ENCODE peak calls at places on chromosomes 2 and 18, in five cellular contexts. V, M, H, J and X are unnamed samples.
A peak's percentile ranks its signal among the peaks of the same experiment; 100 is the strongest.

GRCh38 chr2:142863485-142863921 is 14.0 kb upstream of the KYNU start:
- DNase-seq in H (no peak), J (no peak), M (peak; percentile 94), V (peak; percentile 93), X (no peak)

GRCh38 chr2:239459056-239459455 is 58.2 kb upstream of the HDAC4 start:
- DNase-seq in V (no peak), H (no peak), J (peak; percentile 8), M (no peak), X (no peak)

GRCh38 chr2:2942906-2943305 is 434.7 kb downstream of the EIPR1 start:
- DNase-seq in M (no peak), J (no peak), H (no peak), V (no peak), X (no peak)

GRCh38 chr2:98839292-98839691 is 96.7 kb downstream of the CRACDL start:
- DNase-seq in J (no peak), M (peak; percentile 19), H (peak; percentile 18), V (no peak), X (no peak)

GRCh38 chr2:119428488-119429224 is 3.0 kb upstream of the TMEM37 start:
- DNase-seq in J (peak; percentile 19), H (no peak), V (peak; percentile 45), M (no peak), X (no peak)

GRCh38 chr2:23199115-23199918 is 185.7 kb upstream of the KLHL29 start:
- DNase-seq in M (peak; percentile 38), V (peak; percentile 18), J (no peak), H (peak; percentile 38), X (no peak)

GRCh38 chr18:61637319-61637718 is 255.5 kb downstream of the RNF152 start:
- DNase-seq in J (peak; percentile 81), V (no peak), H (peak; percentile 87), M (no peak), X (peak; percentile 18)

GRCh38 chr2:204072443-204073324 is 136.1 kb downstream of the ICOS start:
- DNase-seq in J (peak; percentile 72), M (no peak), H (peak; percentile 78), V (peak; percentile 3), X (peak; percentile 31)

GRCh38 chr2:180604077-180604476 is 376.3 kb upstream of the UBE2E3 start:
- DNase-seq in V (peak; percentile 32), J (no peak), M (peak; percentile 15), H (peak; percentile 82), X (peak; percentile 29)

GRCh38 chr2:102514061-102514785 is 41.2 kb downstream of the SLC9A4 start:
- DNase-seq in M (peak; percentile 89), J (no peak), H (peak; percentile 89), V (peak; percentile 82), X (no peak)

GRCh38 chr2:69634197-69634821 is 9.2 kb downstream of the AAK1 start:
- DNase-seq in M (peak; percentile 28), J (no peak), H (no peak), V (no peak), X (no peak)

GRCh38 chr2:219877714-219878113 is 250.3 kb downstream of the SLC4A3 start:
- DNase-seq in V (no peak), H (no peak), J (no peak), M (no peak), X (no peak)

GRCh38 chr2:30366199-30366691 is 80.8 kb upstream of the LCLAT1 start:
- DNase-seq in M (peak; percentile 68), V (peak; percentile 65), H (no peak), J (no peak), X (no peak)

GRCh38 chr2:220432645-220433044 is 805.2 kb downstream of the SLC4A3 start:
- DNase-seq in V (no peak), J (no peak), H (no peak), M (no peak), X (no peak)

GRCh38 chr2:65075605-65076344 is 19.6 kb downstream of the CEP68 start:
- DNase-seq in M (no peak), J (peak; percentile 68), V (no peak), H (peak; percentile 72), X (no peak)

GRCh38 chr2:241673797-241674725 is 12.6 kb downstream of the DTYMK start:
- DNase-seq in M (no peak), V (no peak), H (peak; percentile 65), J (peak; percentile 62), X (no peak)

GRCh38 chr2:64685430-64685829 is 31.7 kb upstream of the SERTAD2 start:
- DNase-seq in V (peak; percentile 25), H (no peak), J (no peak), M (no peak), X (no peak)

GRCh38 chr2:224381913-224382647 is 19.8 kb downstream of the FAM124B start:
- DNase-seq in M (no peak), H (no peak), J (no peak), V (no peak), X (no peak)

GRCh38 chr2:102094917-102095316 is 47.6 kb upstream of the IL1R1 start:
- DNase-seq in V (peak; percentile 97), J (no peak), H (peak; percentile 35), M (peak; percentile 98), X (no peak)

GRCh38 chr2:191917967-191918651 is 71.2 kb upstream of the CAVIN2 start:
- DNase-seq in V (no peak), H (no peak), M (no peak), J (no peak), X (no peak)

GRCh38 chr2:40957508-40957907 is 505.6 kb upstream of the SLC8A1 start:
- DNase-seq in H (peak; percentile 7), J (no peak), V (peak; percentile 3), M (peak; percentile 6), X (no peak)

GRCh38 chr2:71454221-71455010 is 1.1 kb downstream of the DYSF start:
- DNase-seq in H (peak; percentile 75), J (peak; percentile 61), V (no peak), M (no peak), X (no peak)

GRCh38 chr2:239830718-239831271 is 194.3 kb downstream of the NDUFA10 start:
- DNase-seq in H (no peak), M (no peak), V (no peak), J (peak; percentile 19), X (no peak)

GRCh38 chr18:39841133-39842041 is 2113.6 kb upstream of the PIK3C3 start:
- DNase-seq in M (peak; percentile 50), V (peak; percentile 77), J (peak; percentile 79), H (peak; percentile 88), X (peak; percentile 71)

GRCh38 chr2:227871375-227871788 is at the start of gene DAW1:
- DNase-seq in J (peak; percentile 68), H (peak; percentile 89), M (peak; percentile 56), V (peak; percentile 59), X (peak; percentile 61)

DNA sequence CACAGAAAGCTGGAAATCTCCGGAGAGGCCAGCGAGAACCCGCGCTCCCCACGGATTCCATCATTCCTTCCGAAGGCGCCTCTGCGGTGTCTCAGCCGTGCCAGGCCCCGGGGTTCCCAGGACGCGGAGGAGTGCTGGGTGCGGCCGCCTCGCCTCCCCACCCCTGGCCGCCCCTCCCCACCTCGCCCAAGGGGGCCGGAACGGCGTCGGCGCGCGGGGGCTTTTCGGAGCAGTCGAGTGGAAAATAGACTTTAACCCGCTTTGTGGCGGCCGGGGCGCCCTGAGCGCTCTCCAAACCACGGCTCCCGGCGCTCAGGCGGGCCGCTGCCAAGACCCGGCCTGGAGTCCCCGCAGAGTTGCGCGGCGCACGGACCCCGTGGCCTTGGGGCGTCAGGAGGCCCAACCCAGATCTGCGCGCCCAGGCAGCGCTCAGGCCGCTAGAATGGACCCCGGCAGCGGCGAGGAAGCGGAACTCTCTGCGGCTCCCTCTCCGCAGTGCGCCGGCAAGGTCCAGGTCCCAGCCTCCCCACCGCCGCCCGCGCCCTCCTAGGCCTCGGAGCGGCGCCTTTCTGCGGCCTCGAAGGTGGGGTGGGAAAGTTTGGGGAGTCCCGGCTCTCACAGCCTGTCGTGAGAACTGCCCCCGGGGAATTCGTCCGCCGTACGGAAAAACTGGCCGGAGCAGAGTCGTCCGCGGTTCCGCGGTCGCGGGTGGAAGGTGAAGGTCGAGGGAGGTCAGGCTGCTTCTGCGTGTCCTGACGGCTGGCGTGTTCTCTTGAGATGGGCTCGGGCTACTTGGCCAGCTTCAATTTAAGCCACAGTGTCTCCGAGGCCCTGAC is 1.2 kb upstream of the EMX1 start:
- DNase-seq in M (no peak), H (peak; percentile 82), V (peak; percentile 42), J (peak; percentile 83), X (peak; percentile 87)
- H4K8ac ChIP-seq in M (no peak overlapping the region), H (no peak overlapping the region), V (no peak overlapping the region), J (no peak overlapping the region), X (no peak overlapping the region)

GRCh38 chr2:156401863-156402262 is 34.3 kb upstream of the GPD2 start:
- DNase-seq in V (no peak), H (no peak), M (no peak), J (no peak), X (no peak)

GRCh38 chr2:156399224-156399949 is 36.8 kb upstream of the GPD2 start:
- DNase-seq in H (peak; percentile 29), V (peak; percentile 72), M (peak; percentile 62), J (peak; percentile 39), X (no peak)

GRCh38 chr2:156398176-156398575 is 38.0 kb upstream of the GPD2 start:
- DNase-seq in J (no peak), V (no peak), H (no peak), M (no peak), X (no peak)

GRCh38 chr2:156400704-156401678 is 35.2 kb upstream of the GPD2 start:
- DNase-seq in J (peak; percentile 65), H (peak; percentile 86), V (peak; percentile 91), M (peak; percentile 85), X (peak; percentile 79)

DNA sequence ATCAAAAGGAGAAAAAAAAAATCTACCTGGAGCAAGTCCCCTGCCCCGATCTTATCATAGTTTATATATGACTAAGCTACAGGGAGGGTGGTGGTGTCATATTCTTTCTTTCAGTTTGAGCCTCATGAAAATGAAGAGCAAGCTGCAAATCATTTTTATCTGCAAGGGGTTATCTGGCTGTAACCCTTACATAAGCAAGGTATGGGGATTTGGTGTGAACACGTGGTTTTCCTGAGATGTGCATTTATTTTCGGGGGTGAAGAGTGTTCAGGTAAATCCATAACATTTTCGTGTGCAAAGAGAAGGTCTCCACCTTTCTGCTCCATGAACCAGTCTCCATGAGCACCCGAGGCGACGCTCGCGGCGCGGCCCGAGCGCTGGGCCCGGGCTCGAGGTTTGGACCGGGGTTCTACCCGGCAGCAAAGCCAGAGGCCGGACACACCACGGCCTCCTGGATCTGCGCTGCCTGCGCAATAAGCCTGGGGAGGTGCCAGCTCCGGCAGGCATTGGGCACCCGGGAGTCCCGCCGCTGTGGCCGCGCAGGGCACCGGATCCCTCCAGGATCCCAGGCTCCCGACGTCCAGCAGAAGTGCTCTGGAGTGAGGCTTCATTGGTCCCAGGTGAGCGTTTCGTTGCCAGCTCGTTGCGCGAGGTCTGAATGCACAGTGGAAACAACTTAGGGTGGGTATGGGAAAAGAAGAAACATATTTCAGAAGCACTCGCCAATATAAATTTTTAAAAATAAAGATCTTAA is 36.1 kb upstream of the GPD2 start:
- DNase-seq in V (no peak), H (peak; percentile 69), M (peak; percentile 64), J (peak; percentile 81), X (no peak)
- H4K8ac ChIP-seq in V (no peak overlapping the region), H (no peak overlapping the region), M (no peak overlapping the region), J (no peak overlapping the region), X (no peak overlapping the region)

GRCh38 chr2:28552045-28552823 is 56.4 kb downstream of the PLB1 start:
- DNase-seq in M (peak; percentile 72), V (no peak), H (no peak), J (no peak), X (no peak)
- H4K8ac ChIP-seq in M (no peak overlapping the region), V (no peak overlapping the region), H (no peak overlapping the region), J (no peak overlapping the region), X (no peak overlapping the region)

DNA sequence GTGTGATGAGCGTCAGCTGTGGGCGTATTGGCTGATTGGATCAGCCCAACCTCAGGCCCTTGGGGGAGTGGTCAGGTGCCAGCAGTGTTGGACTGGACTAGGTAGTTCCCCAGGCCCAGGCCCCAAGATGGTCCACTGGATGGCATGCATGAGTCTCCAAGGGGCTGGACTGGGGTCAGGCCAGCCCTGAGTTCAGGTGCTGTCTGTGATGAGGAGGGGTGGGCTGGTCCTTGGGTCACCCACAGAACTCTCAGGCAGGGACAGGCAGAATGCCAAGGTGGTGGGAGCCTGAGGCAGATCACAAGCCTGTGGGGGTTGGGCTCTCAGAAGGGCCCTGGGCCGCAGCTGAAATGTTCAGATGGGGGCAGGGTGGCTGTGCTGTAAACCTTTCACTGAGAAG is 59.5 kb upstream of the THUMPD2 start:
- DNase-seq in V (no peak), J (no peak), H (no peak), M (no peak), X (no peak)
- H4K8ac ChIP-seq in V (peak overlapping the region; percentile 57), J (no peak overlapping the region), H (no peak overlapping the region), M (no peak overlapping the region), X (no peak overlapping the region)